ENCODE peak calls at places on chromosomes 7 and 10, in ten cellular contexts. Q is endothelial cell; R is NCI-H1694; Z is DMS79 treated with DMSO at 0.1 percent for 48 hours; T is activated CD4-positive, alpha-beta memory T cell treated with anti-CD3 and anti-CD28 coated beads, Interleukin-2, amount 10 ng/mL, durations not matched to agents 7 days and 5 days; C is ACHN; B is activated naive CD8-positive, alpha-beta T cell treated with anti-CD3 and anti-CD28 coated beads, Interleukin-2, amount 10 ng/mL, durations not matched to agents 7 days and 5 days; J is lower leg skin; G is EH; F is neuronal stem cell. H is an unnamed sample.

GRCh38 chr7:157609516-157609915 is 272.7 kb downstream of the DNAJB6 start:
- DNase-seq in Q (no peak), R (no peak), Z (no peak), T (no peak), C (no peak), B (no peak), J (no peak), G (no peak), F (no peak), H (no peak)

GRCh38 chr7:106418094-106418493 is 133.3 kb upstream of the NAMPT start:
- DNase-seq in Q (no peak), R (no peak), Z (no peak), T (no peak), C (no peak), B (no peak), J (peak; percentile 59), G (no peak), F (no peak), H (peak; percentile 42)

GRCh38 chr10:93023013-93023650 is 37.5 kb upstream of the CYP26C1 start:
- DNase-seq in Q (no peak), R (no peak), Z (no peak), T (no peak), C (no peak), B (no peak), J (no peak), G (no peak), F (no peak), H (no peak)

GRCh38 chr10:110898391-110898790 is 20.6 kb downstream of the BBIP1 start:
- DNase-seq in Q (no peak), R (no peak), Z (no peak), T (no peak), C (no peak), B (no peak), J (no peak), G (peak; percentile 43), F (no peak), H (no peak)

GRCh38 chr10:33005322-33006282 is 47.6 kb upstream of the ITGB1 start:
- DNase-seq in Q (peak; percentile 68), R (peak; percentile 63), Z (no peak), T (peak; percentile 49), C (peak; percentile 92), B (peak; percentile 45), J (peak; percentile 58), G (peak; percentile 98), F (peak; percentile 18), H (peak; percentile 82)

GRCh38 chr7:1950623-1951523 is 280.8 kb downstream of the ELFN1 start:
- DNase-seq in Q (no peak), R (no peak), Z (peak; percentile 51), T (peak; percentile 66), C (no peak), B (peak; percentile 25), J (peak; percentile 61), G (peak; percentile 39), F (no peak), H (no peak)

GRCh38 chr10:12042409-12042796 is 206 bp downstream of the UPF2 start:
- DNase-seq in Q (peak; percentile 43), R (no peak), Z (no peak), T (peak; percentile 50), C (peak; percentile 25), B (peak; percentile 69), J (peak; percentile 36), G (peak; percentile 29), F (no peak), H (peak; percentile 56)

GRCh38 chr7:144782883-144783282 is 53.0 kb downstream of the TPK1 start:
- DNase-seq in Q (no peak), R (no peak), Z (no peak), T (no peak), C (no peak), B (no peak), J (no peak), G (no peak), F (no peak), H (no peak)

GRCh38 chr10:74103560-74104248 is 46.9 kb downstream of the AP3M1 start:
- DNase-seq in Q (no peak), R (peak; percentile 36), Z (no peak), T (no peak), C (peak; percentile 51), B (no peak), J (no peak), G (peak; percentile 42), F (no peak), H (no peak)

GRCh38 chr10:114246679-114247305 is 7.7 kb downstream of the VWA2 start:
- DNase-seq in Q (no peak), R (no peak), Z (no peak), T (no peak), C (peak; percentile 22), B (no peak), J (no peak), G (no peak), F (no peak), H (no peak)

GRCh38 chr7:50558380-50559051 is 6.7 kb downstream of the DDC start:
- DNase-seq in Q (no peak), R (no peak), Z (peak; percentile 37), T (no peak), C (peak; percentile 75), B (no peak), J (no peak), G (no peak), F (no peak), H (no peak)